ENCODE peak calls at places on chromosomes 13 and 19, in five cellular contexts. K is HFF-Myc; P is CD8-positive, alpha-beta T cell; D is fibroblast of lung; F is WTC11. R is an unnamed sample.

GRCh38 chr13:23380534-23380933 is 53.0 kb downstream of the SACS start:
- DNase-seq in K (no peak), P (no peak), D (peak; percentile 90), F (no peak), R (no peak)

GRCh38 chr13:37884026-37884425 is 14.5 kb upstream of the TRPC4 start:
- DNase-seq in K (no peak), P (no peak), D (no peak), F (no peak), R (no peak)

GRCh38 chr19:2341987-2342386 is 13.5 kb downstream of the SPPL2B start:
- DNase-seq in K (no peak), P (no peak), D (no peak), F (no peak), R (no peak)

GRCh38 chr19:58581227-58582141 is 8.3 kb upstream of the MZF1 start:
- DNase-seq in K (peak; percentile 80), P (peak; percentile 81), D (peak; percentile 90), F (peak; percentile 97), R (no peak)

GRCh38 chr13:112734696-112735547 is 45.1 kb downstream of the ATP11A start:
- DNase-seq in K (peak; percentile 21), P (no peak), D (no peak), F (no peak), R (no peak)

GRCh38 chr13:92187378-92187989 is 789.1 kb downstream of the GPC5 start:
- DNase-seq in K (peak; percentile 16), P (no peak), D (peak; percentile 62), F (peak; percentile 12), R (no peak)

GRCh38 chr13:20843177-20843576 is 59.4 kb downstream of the XPO4 start:
- DNase-seq in K (no peak), P (no peak), D (peak; percentile 70), F (no peak), R (no peak)

GRCh38 chr13:51520524-51520923 is 63.7 kb upstream of the WDFY2 start:
- DNase-seq in K (no peak), P (no peak), D (peak; percentile 64), F (no peak), R (no peak)

GRCh38 chr19:2254052-2254872 is 2.0 kb downstream of the JSRP1 start:
- DNase-seq in K (no peak), P (no peak), D (no peak), F (peak; percentile 86), R (no peak)

GRCh38 chr19:27986299-27986698 is 1226.7 kb downstream of the UQCRFS1 start:
- DNase-seq in K (no peak), P (no peak), D (no peak), F (no peak), R (no peak)

GRCh38 chr19:29004796-29005195 is 208.2 kb downstream of the UQCRFS1 start:
- DNase-seq in K (no peak), P (no peak), D (no peak), F (no peak), R (no peak)

GRCh38 chr19:14450168-14450874 is 17.2 kb downstream of the PKN1 start:
- DNase-seq in K (no peak), P (no peak), D (no peak), F (peak; percentile 100), R (no peak)

GRCh38 chr19:46493236-46494114 is 2.2 kb downstream of the PNMA8B start:
- DNase-seq in K (no peak), P (no peak), D (no peak), F (peak; percentile 64), R (no peak)

GRCh38 chr13:109787135-109787954 is 962 bp upstream of the IRS2 start:
- DNase-seq in K (no peak), P (no peak), D (no peak), F (peak; percentile 63), R (no peak)

GRCh38 chr19:49855676-49856573 is 5.0 kb downstream of the PTOV1 start:
- DNase-seq in K (no peak), P (no peak), D (no peak), F (no peak), R (peak; percentile 17)

GRCh38 chr13:110944121-110944967 is 29.5 kb upstream of the ANKRD10 start:
- DNase-seq in K (peak; percentile 62), P (no peak), D (peak; percentile 80), F (peak; percentile 33), R (no peak)

GRCh38 chr19:41521860-41522555 is 54.0 kb upstream of the CEACAM21 start:
- DNase-seq in K (no peak), P (peak; percentile 24), D (no peak), F (peak; percentile 52), R (no peak)

GRCh38 chr13:113887700-113888201 is 23.9 kb upstream of the GAS6 start:
- DNase-seq in K (no peak), P (no peak), D (peak; percentile 53), F (no peak), R (no peak)

GRCh38 chr13:39916330-39916729 is 260.9 kb downstream of the COG6 start:
- DNase-seq in K (no peak), P (no peak), D (no peak), F (no peak), R (no peak)

GRCh38 chr13:98879127-98879520 is 98.7 kb downstream of the DOCK9 start:
- DNase-seq in K (no peak), P (no peak), D (no peak), F (no peak), R (no peak)

GRCh38 chr19:4710281-4710600 is 13.4 kb downstream of the DPP9 start:
- DNase-seq in K (no peak), P (no peak), D (no peak), F (no peak), R (no peak)

GRCh38 chr13:85411608-85412007 is 387.6 kb downstream of the SLITRK6 start:
- DNase-seq in K (no peak), P (no peak), D (no peak), F (no peak), R (no peak)

GRCh38 chr19:55703790-55704215 is 28.8 kb downstream of the EPN1 start:
- DNase-seq in K (no peak), P (peak; percentile 7), D (peak; percentile 20), F (peak; percentile 83), R (no peak)

GRCh38 chr19:14478113-14478545 is 3.0 kb upstream of the PTGER1 start:
- DNase-seq in K (no peak), P (no peak), D (no peak), F (no peak), R (no peak)

DNA sequence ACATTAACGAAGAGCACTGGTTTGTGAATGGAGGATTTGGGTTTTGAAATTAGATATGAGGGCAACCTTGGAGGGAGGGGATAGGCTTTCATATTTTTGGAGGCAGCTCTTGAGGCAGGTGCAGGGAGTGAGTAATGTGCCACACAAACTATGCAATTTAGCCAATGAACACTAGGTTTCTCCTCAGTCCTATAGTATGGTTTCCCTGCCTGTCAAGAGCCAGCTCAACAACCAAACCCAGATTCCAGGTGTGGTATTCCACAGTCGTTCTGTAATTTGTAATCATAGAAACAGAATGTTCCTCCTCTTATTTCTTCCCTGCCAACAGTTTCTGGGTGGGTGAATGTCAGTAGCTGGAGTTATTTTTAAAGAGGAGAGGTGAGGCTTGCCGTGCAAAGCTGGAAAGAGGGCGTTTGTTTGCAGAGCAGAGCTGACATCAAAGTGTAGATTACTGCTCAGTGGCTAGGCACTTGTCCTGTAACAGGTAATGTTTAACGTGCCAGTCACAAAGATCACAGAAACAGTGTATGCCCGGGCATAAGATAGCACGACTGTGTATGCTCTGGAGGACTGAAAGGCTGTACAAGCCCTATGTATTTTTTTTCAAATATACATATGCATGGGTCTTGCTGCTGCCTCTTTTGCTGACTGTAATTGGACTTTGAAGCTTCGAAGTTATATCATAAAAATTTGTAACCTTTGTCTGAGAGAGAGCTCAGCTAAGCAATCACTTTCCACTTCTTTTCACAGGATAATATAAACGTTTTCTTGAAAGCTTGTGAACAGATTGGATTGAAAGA is 124.3 kb downstream of the LMO7 start:
- DNase-seq in K (no peak), P (no peak), D (peak; percentile 35), F (no peak), R (no peak)
- TF ChIP-seq CTCF in K (no peak), P (peak; percentile 17), D (no peak), F (no peak), R (no peak)

DNA sequence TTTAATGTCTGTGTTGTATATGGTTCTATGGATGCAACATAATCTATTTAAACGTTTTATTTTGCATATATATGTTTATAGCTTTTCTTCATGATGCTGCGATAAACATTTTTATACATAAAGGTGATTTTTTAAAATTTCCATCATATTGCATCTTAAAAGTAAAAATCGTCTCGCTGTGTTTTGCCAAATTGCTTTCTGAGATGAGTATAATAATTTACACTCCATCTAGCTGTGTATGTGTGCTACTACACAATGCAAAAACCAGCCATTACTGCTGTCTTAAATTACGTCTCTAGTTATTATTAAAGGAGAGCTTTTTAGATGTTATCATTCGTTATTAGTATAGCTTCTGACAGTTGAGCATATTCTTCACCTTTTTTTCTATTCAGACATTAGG is 37.2 kb downstream of the METTL21C start:
- DNase-seq in K (no peak), P (no peak), D (no peak), F (no peak), R (no peak)
- TF ChIP-seq CTCF in K (no peak), P (peak; percentile 63), D (peak; percentile 38), F (no peak), R (peak; percentile 10)

GRCh38 chr19:18605196-18605545 is 1.4 kb downstream of the CRLF1 start:
- DNase-seq in K (no peak), P (no peak), D (no peak), F (no peak), R (no peak)

GRCh38 chr19:18603958-18604819 is 2.4 kb downstream of the CRLF1 start:
- DNase-seq in K (no peak), P (no peak), D (no peak), F (no peak), R (no peak)

GRCh38 chr19:18604820-18605159 is 1.8 kb downstream of the CRLF1 start:
- DNase-seq in K (no peak), P (no peak), D (no peak), F (no peak), R (no peak)

GRCh38 chr19:18601875-18602274 is 4.7 kb downstream of the CRLF1 start:
- DNase-seq in K (no peak), P (no peak), D (no peak), F (no peak), R (no peak)

GRCh38 chr19:18603255-18603957 is 3.2 kb downstream of the CRLF1 start:
- DNase-seq in K (no peak), P (no peak), D (no peak), F (peak; percentile 64), R (no peak)
- TF ChIP-seq CTCF in K (no peak), P (no peak), D (peak; percentile 35), F (no peak), R (no peak)

GRCh38 chr19:54188224-54188871 is 1.0 kb downstream of the MBOAT7 start:
- DNase-seq in K (no peak), P (peak; percentile 40), D (no peak), F (peak; percentile 27), R (no peak)

GRCh38 chr19:54190503-54190941 is 586 bp upstream of the TSEN34 start:
- DNase-seq in K (peak; percentile 99), P (peak; percentile 100), D (peak; percentile 100), F (peak; percentile 99), R (no peak)

GRCh38 chr19:54189668-54190502 is 505 bp upstream of the MBOAT7 start:
- DNase-seq in K (peak; percentile 100), P (peak; percentile 100), D (peak; percentile 100), F (peak; percentile 100), R (no peak)

GRCh38 chr19:54190942-54191670 is at the start of gene TSEN34:
- DNase-seq in K (no peak), P (peak; percentile 79), D (peak; percentile 84), F (peak; percentile 80), R (no peak)

GRCh38 chr19:54189020-54189667 is at the start of gene MBOAT7:
- DNase-seq in K (no peak), P (no peak), D (no peak), F (no peak), R (peak; percentile 83)
- TF ChIP-seq CTCF in K (no peak), P (no peak), D (no peak), F (no peak), R (peak; percentile 26)

GRCh38 chr19:15479391-15480345 is at the start of gene PGLYRP2:
- DNase-seq in K (no peak), P (no peak), D (no peak), F (peak; percentile 33), R (no peak)
- TF ChIP-seq CTCF in K (no peak), P (no peak), D (no peak), F (no peak), R (no peak)

R was measured in D721Med.